ENCODE peak calls at places on chromosome 9, in five cellular contexts. S, N, T, L and G are unnamed samples.

GRCh38 chr9:14312721-14313377 is 1.1 kb downstream of the NFIB start:
- DNase-seq in L (no peak), T (peak), S (no peak), N (no peak), G (no peak)

GRCh38 chr9:15191358-15191757 is 115.7 kb downstream of the TTC39B start:
- DNase-seq in S (no peak), T (no peak), L (no peak), N (no peak), G (no peak)

GRCh38 chr9:87874320-87874655 is 8.4 kb upstream of the SPATA31E1 start:
- DNase-seq in T (no peak), L (no peak), S (no peak), N (no peak), G (no peak)

GRCh38 chr9:72396247-72397091 is 31.5 kb upstream of the ZFAND5 start:
- DNase-seq in T (no peak), S (no peak), N (no peak), L (peak), G (no peak)

GRCh38 chr9:124356745-124357390 is 58.4 kb downstream of the PSMB7 start:
- DNase-seq in L (no peak), S (no peak), T (no peak), N (no peak), G (no peak)

GRCh38 chr9:81574399-81574798 is 114.9 kb downstream of the TLE1 start:
- DNase-seq in L (peak), T (no peak), N (no peak), S (no peak), G (no peak)

GRCh38 chr9:89750117-89750551 is 145.3 kb downstream of the GADD45G start:
- DNase-seq in L (no peak), N (no peak), S (no peak), T (no peak), G (no peak)

GRCh38 chr9:71352837-71353236 is 231.4 kb upstream of the TRPM3 start:
- DNase-seq in T (no peak), S (no peak), N (no peak), L (no peak), G (no peak)

GRCh38 chr9:109806506-109807115 is 26.6 kb downstream of the PALM2AKAP2 start:
- DNase-seq in N (no peak), L (no peak), T (no peak), S (no peak), G (no peak)

GRCh38 chr9:131758972-131759647 is 19.2 kb upstream of the RAPGEF1 start:
- DNase-seq in L (no peak), N (no peak), S (no peak), T (no peak), G (no peak)

GRCh38 chr9:120571443-120572257 is 8.3 kb downstream of the CDK5RAP2 start:
- DNase-seq in S (no peak), T (no peak), N (no peak), L (peak), G (no peak)

GRCh38 chr9:99118782-99119466 is 14.0 kb downstream of the TGFBR1 start:
- DNase-seq in N (peak), T (no peak), S (no peak), L (no peak), G (no peak)

GRCh38 chr9:115604831-115605483 is 487.0 kb upstream of the TNC start:
- DNase-seq in S (no peak), L (no peak), N (no peak), T (no peak), G (no peak)

GRCh38 chr9:33620738-33621439 is 96.8 kb downstream of the ANKRD18B start:
- DNase-seq in N (no peak), T (no peak), L (no peak), S (no peak), G (no peak)

GRCh38 chr9:80467632-80468031 is 895.9 kb downstream of the TLE4 start:
- DNase-seq in S (no peak), T (no peak), N (no peak), L (no peak), G (no peak)

GRCh38 chr9:2729721-2730120 is 12.4 kb downstream of the KCNV2 start:
- DNase-seq in S (no peak), T (no peak), N (no peak), L (no peak), G (no peak)

GRCh38 chr9:93582115-93582514 is 5.7 kb downstream of the PHF2 start:
- DNase-seq in S (peak), L (peak), N (no peak), T (no peak), G (no peak)

GRCh38 chr9:96067004-96067403 is 191.5 kb downstream of the ERCC6L2 start:
- DNase-seq in N (no peak), L (no peak), S (no peak), T (no peak), G (no peak)

GRCh38 chr9:95575796-95576195 is 59.0 kb upstream of the PTCH1 start:
- DNase-seq in L (no peak), S (no peak), T (no peak), N (no peak), G (no peak)

GRCh38 chr9:13268469-13268868 is 11.0 kb downstream of the MPDZ start:
- DNase-seq in T (no peak), N (no peak), L (no peak), S (no peak), G (no peak)

GRCh38 chr9:114085404-114085803 is 7.3 kb upstream of the AMBP start:
- DNase-seq in L (no peak), S (no peak), N (no peak), T (no peak), G (no peak)
- TF ChIP-seq CTCF in L (no peak), S (no peak), N (no peak), T (no peak), G (no peak)

GRCh38 chr9:69121155-69122085 is 52.7 kb upstream of the TJP2 start:
- DNase-seq in L (peak), T (peak), N (peak), S (no peak), G (peak)
- TF ChIP-seq CTCF in L (peak), T (no peak), N (no peak), S (no peak), G (peak)

DNA sequence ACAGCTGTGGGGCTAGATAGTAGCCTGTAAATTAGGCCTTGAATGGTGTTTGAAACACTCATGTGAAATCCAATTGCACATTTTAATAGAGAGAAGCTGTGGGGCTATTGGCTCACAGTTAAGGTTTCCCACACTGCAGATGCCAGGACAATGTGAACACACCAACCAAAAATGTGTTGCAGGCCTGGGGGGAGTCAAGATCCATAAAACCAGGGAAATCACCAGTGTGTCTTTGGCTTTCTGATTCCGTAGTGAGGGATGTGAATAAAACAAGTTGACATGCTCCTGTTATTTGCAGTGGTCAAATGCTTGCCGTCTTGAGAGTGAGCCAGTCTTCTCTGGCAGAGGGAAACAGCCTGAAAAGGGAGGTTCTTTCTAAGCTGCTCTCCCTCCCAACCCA is 78.9 kb downstream of the ZNF462 start:
- DNase-seq in L (no peak), N (no peak), S (no peak), T (no peak), G (no peak)
- TF ChIP-seq CTCF in L (no peak), N (no peak), S (no peak), T (no peak), G (no peak)

GRCh38 chr9:4069457-4070162 is 230.3 kb downstream of the GLIS3 start:
- DNase-seq in S (no peak), L (no peak), T (no peak), N (no peak), G (no peak)

GRCh38 chr9:4070266-4070665 is 229.6 kb downstream of the GLIS3 start:
- DNase-seq in N (no peak), L (no peak), S (no peak), T (no peak), G (no peak)

GRCh38 chr9:4068914-4069313 is 231.0 kb downstream of the GLIS3 start:
- DNase-seq in T (no peak), L (no peak), S (no peak), N (no peak), G (no peak)

GRCh38 chr9:4077499-4078102 is 222.3 kb downstream of the GLIS3 start:
- DNase-seq in N (peak), T (peak), S (peak), L (peak), G (peak)

GRCh38 chr9:4073371-4073770 is 226.5 kb downstream of the GLIS3 start:
- DNase-seq in T (peak), N (no peak), S (no peak), L (peak), G (no peak)
- TF ChIP-seq CTCF in T (peak), N (no peak), S (no peak), L (peak), G (peak)

DNA sequence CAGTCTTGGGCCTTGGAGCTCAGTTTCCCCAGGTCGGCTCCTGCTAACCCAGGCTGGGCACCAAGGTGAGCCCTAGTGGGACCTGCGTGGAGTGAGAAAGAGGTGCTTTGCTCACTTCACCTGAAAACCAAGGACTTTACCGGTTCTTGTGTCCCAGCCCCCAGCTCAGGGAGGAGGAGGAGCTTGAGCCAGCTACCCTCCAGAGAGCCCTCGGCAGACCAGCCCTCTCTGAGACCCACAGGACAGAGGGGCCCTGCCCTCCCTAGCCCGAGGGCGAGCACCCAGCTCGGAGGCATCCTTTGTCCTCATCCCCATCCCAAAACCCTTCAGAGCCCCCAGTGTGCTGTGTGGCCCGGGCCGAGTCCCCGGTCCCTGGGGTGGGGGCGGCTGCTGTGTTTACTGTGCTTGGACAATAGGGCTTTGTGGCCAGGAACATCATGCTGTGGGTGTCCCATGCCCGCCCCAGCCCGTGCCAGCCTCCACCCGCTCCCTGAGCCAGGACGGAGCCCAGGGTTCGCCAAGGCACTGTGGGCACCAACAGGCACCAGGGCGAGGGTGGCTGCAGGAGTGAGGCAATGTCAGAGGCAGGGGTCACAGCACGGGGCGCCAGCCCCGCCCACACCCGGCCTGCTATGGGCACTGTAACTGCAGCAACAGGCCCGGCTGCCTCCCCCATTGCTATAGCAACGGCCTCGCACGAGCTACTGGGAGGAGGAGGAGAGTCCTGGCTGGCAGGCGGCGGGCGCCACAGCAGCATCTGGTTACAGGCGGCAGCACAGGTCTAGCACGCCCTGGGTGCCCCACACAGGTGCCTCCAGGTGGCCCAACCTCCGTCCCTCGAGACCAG is 2.7 kb downstream of the ABCA2 start:
- DNase-seq in S (no peak), T (no peak), L (peak), N (no peak), G (no peak)
- TF ChIP-seq CTCF in S (no peak), T (no peak), L (no peak), N (no peak), G (no peak)

GRCh38 chr9:82763631-82764030 is 299.3 kb downstream of the RASEF start:
- DNase-seq in T (no peak), N (no peak), L (no peak), S (no peak), G (no peak)
- TF ChIP-seq CTCF in T (no peak), N (no peak), L (peak), S (no peak), G (peak)